ENCODE peak calls at places on chromosome 22, in ten cellular contexts. U is NK-92 treated with Interleukin-12 subunit alpha and Interleukin-12 subunit beta, amount 100 ng/mL, for 24 hours; R is stromal cell of bone marrow; C is ELF-1; S is nephron progenitor cell; Z is stimulated activated CD8-positive, alpha-beta memory T cell treated with anti-CD3 and anti-CD28 coated beads, Interleukin-7, amount 100 ng/mL, for 1 hour; N is HT1080; D is skeletal muscle cell; I is NCI-H1436; W is cardiac fibroblast. Y is an unnamed sample.

GRCh38 chr22:36946436-36947158 is 33.2 kb downstream of the CSF2RB start:
- DNase-seq in U (no peak), R (peak; percentile 62), C (no peak), S (no peak), Z (no peak), N (no peak), D (no peak), I (no peak), W (peak; percentile 23), Y (no peak)

GRCh38 chr22:44727148-44727547 is 25.1 kb downstream of the PRR5 start:
- DNase-seq in U (no peak), R (no peak), C (no peak), S (no peak), Z (no peak), N (no peak), D (no peak), I (no peak), W (no peak), Y (no peak)

GRCh38 chr22:24141586-24141985 is 39.7 kb upstream of the SUSD2 start:
- DNase-seq in U (no peak), R (no peak), C (no peak), S (no peak), Z (no peak), N (peak; percentile 57), D (no peak), I (no peak), W (no peak), Y (no peak)

GRCh38 chr22:46764779-46765485 is 2.5 kb downstream of the TBC1D22A start:
- DNase-seq in U (no peak), R (no peak), C (no peak), S (no peak), Z (no peak), N (no peak), D (no peak), I (no peak), W (no peak), Y (no peak)

GRCh38 chr22:38213319-38214247 is 11.8 kb downstream of the MAFF start:
- DNase-seq in U (no peak), R (no peak), C (no peak), S (no peak), Z (no peak), N (no peak), D (no peak), I (no peak), W (no peak), Y (no peak)

GRCh38 chr22:17120711-17121234 is 387 bp downstream of the TMEM121B start:
- DNase-seq in U (no peak), R (no peak), C (no peak), S (peak; percentile 56), Z (no peak), N (no peak), D (no peak), I (no peak), W (no peak), Y (no peak)

GRCh38 chr22:40406063-40406890 is 35.9 kb downstream of the SGSM3 start:
- DNase-seq in U (no peak), R (no peak), C (no peak), S (no peak), Z (no peak), N (no peak), D (no peak), I (no peak), W (no peak), Y (no peak)

GRCh38 chr22:49404576-49405199 is 423.0 kb downstream of the BRD1 start:
- DNase-seq in U (no peak), R (no peak), C (peak; percentile 86), S (peak; percentile 31), Z (no peak), N (no peak), D (no peak), I (no peak), W (no peak), Y (no peak)

GRCh38 chr22:35400335-35400680 is 368 bp downstream of the MCM5 start:
- DNase-seq in U (no peak), R (no peak), C (no peak), S (peak; percentile 42), Z (no peak), N (no peak), D (no peak), I (peak; percentile 1), W (no peak), Y (no peak)

GRCh38 chr22:48226026-48227013 is 1463.9 kb downstream of the TBC1D22A start:
- DNase-seq in U (no peak), R (no peak), C (no peak), S (no peak), Z (no peak), N (no peak), D (no peak), I (no peak), W (no peak), Y (no peak)

GRCh38 chr22:39839198-39839597 is 54.4 kb downstream of the ENTHD1 start:
- DNase-seq in U (no peak), R (no peak), C (no peak), S (no peak), Z (no peak), N (no peak), D (no peak), I (no peak), W (no peak), Y (no peak)

GRCh38 chr22:26756675-26757293 is 99.4 kb downstream of the MIAT start:
- DNase-seq in U (no peak), R (no peak), C (peak; percentile 75), S (peak; percentile 82), Z (no peak), N (peak; percentile 13), D (peak; percentile 4), I (no peak), W (peak; percentile 54), Y (no peak)

GRCh38 chr22:33861216-33861875 is 58.9 kb downstream of the LARGE1 start:
- DNase-seq in U (no peak), R (no peak), C (no peak), S (no peak), Z (no peak), N (no peak), D (no peak), I (no peak), W (no peak), Y (no peak)

GRCh38 chr22:41411021-41411851 is 29.5 kb downstream of the TEF start:
- DNase-seq in U (no peak), R (no peak), C (no peak), S (no peak), Z (no peak), N (no peak), D (no peak), I (no peak), W (no peak), Y (no peak)

GRCh38 chr22:20574920-20575353 is 67.5 kb downstream of the MED15 start:
- DNase-seq in U (no peak), R (no peak), C (no peak), S (no peak), Z (no peak), N (no peak), D (no peak), I (no peak), W (no peak), Y (no peak)

GRCh38 chr22:44360686-44361381 is 48.1 kb upstream of the SHISAL1 start:
- DNase-seq in U (no peak), R (peak; percentile 82), C (peak; percentile 66), S (no peak), Z (no peak), N (peak; percentile 89), D (peak; percentile 16), I (no peak), W (peak; percentile 88), Y (no peak)

GRCh38 chr22:44357962-44358553 is 45.3 kb upstream of the SHISAL1 start:
- DNase-seq in U (no peak), R (no peak), C (peak; percentile 49), S (no peak), Z (no peak), N (no peak), D (no peak), I (no peak), W (no peak), Y (no peak)

GRCh38 chr22:21937041-21937820 is 15.4 kb downstream of the PPM1F start:
- DNase-seq in U (no peak), R (no peak), C (no peak), S (no peak), Z (no peak), N (no peak), D (no peak), I (no peak), W (peak; percentile 24), Y (no peak)

GRCh38 chr22:37187891-37188761 is at the start of gene C1QTNF6:
- DNase-seq in U (no peak), R (no peak), C (peak; percentile 85), S (peak; percentile 58), Z (no peak), N (peak; percentile 61), D (no peak), I (no peak), W (peak; percentile 87), Y (no peak)

GRCh38 chr22:19105867-19106802 is 16.1 kb downstream of the DGCR2 start:
- DNase-seq in U (no peak), R (no peak), C (peak; percentile 23), S (no peak), Z (no peak), N (no peak), D (no peak), I (no peak), W (no peak), Y (no peak)

GRCh38 chr22:36828815-36829214 is 12.0 kb upstream of the PVALB start:
- DNase-seq in U (peak; percentile 22), R (no peak), C (no peak), S (no peak), Z (no peak), N (peak; percentile 8), D (no peak), I (no peak), W (no peak), Y (no peak)

GRCh38 chr22:44719586-44720368 is 17.8 kb downstream of the PRR5 start:
- DNase-seq in U (no peak), R (no peak), C (no peak), S (no peak), Z (no peak), N (no peak), D (no peak), I (no peak), W (no peak), Y (no peak)

GRCh38 chr22:23763579-23764331 is 965 bp downstream of the C22orf15 start:
- DNase-seq in U (no peak), R (no peak), C (no peak), S (peak; percentile 68), Z (no peak), N (no peak), D (no peak), I (no peak), W (no peak), Y (no peak)

GRCh38 chr22:46637711-46638600 is 17.8 kb downstream of the GRAMD4 start:
- DNase-seq in U (no peak), R (no peak), C (no peak), S (no peak), Z (no peak), N (no peak), D (no peak), I (no peak), W (no peak), Y (no peak)

GRCh38 chr22:37601540-37602442 is 6.8 kb upstream of the GGA1 start:
- DNase-seq in U (no peak), R (peak; percentile 31), C (peak; percentile 89), S (peak; percentile 52), Z (no peak), N (peak; percentile 58), D (no peak), I (peak; percentile 75), W (peak; percentile 75), Y (no peak)

GRCh38 chr22:44024288-44024908 is at the start of gene PARVB:
- DNase-seq in U (no peak), R (no peak), C (peak; percentile 22), S (peak; percentile 50), Z (no peak), N (peak; percentile 20), D (no peak), I (no peak), W (no peak), Y (no peak)

Y was measured in esophagus squamous epithelium.